ENCODE peak calls at places on chromosomes 2 and 18, in six cellular contexts. G is foreskin fibroblast; C is NCI-H187; F is MM.1S; U is activated CD4-positive, alpha-beta T cell treated with anti-CD3 and anti-CD28 coated beads, Interleukin-2, amount 50 U/mL, for 1 hour; M is HTR-8/SVneo. T is an unnamed sample.

GRCh38 chr2:240905176-240905781 is 857 bp upstream of the CROCC2 start:
- DNase-seq in G (no peak), C (no peak), F (no peak), U (no peak), M (no peak), T (no peak)

GRCh38 chr2:174951746-174952145 is 53.4 kb downstream of the CHN1 start:
- DNase-seq in G (peak; percentile 81), C (no peak), F (no peak), U (no peak), M (peak; percentile 28), T (no peak)

GRCh38 chr18:9987931-9988330 is 74.1 kb downstream of the VAPA start:
- DNase-seq in G (no peak), C (no peak), F (no peak), U (no peak), M (no peak), T (no peak)

GRCh38 chr2:232362174-232362913 is 16.2 kb upstream of the ALPP start:
- DNase-seq in G (no peak), C (no peak), F (peak; percentile 89), U (no peak), M (no peak), T (no peak)

GRCh38 chr2:99867690-99868089 is 274.7 kb downstream of the AFF3 start:
- DNase-seq in G (peak; percentile 67), C (no peak), F (no peak), U (no peak), M (peak; percentile 63), T (no peak)

GRCh38 chr2:60958800-60959199 is 58.7 kb upstream of the PEX13 start:
- DNase-seq in G (peak; percentile 72), C (no peak), F (no peak), U (no peak), M (no peak), T (no peak)

GRCh38 chr18:71223487-71223886 is 934.6 kb downstream of the SOCS6 start:
- DNase-seq in G (peak; percentile 1), C (no peak), F (no peak), U (no peak), M (no peak), T (no peak)

GRCh38 chr2:26034597-26035067 is 748 bp downstream of the RAB10 start:
- DNase-seq in G (no peak), C (no peak), F (no peak), U (peak; percentile 22), M (no peak), T (peak; percentile 53)

GRCh38 chr2:147352294-147352693 is 492.5 kb upstream of the ACVR2A start:
- DNase-seq in G (no peak), C (peak; percentile 42), F (peak; percentile 90), U (no peak), M (no peak), T (no peak)

GRCh38 chr2:128069769-128070168 is 21.2 kb upstream of the UGGT1 start:
- DNase-seq in G (peak; percentile 36), C (no peak), F (no peak), U (no peak), M (no peak), T (no peak)

GRCh38 chr2:146041291-146041868 is 1521.5 kb upstream of the ZEB2 start:
- DNase-seq in G (no peak), C (no peak), F (no peak), U (no peak), M (no peak), T (no peak)

GRCh38 chr2:141438536-141438935 is 692.3 kb downstream of the LRP1B start:
- DNase-seq in G (peak; percentile 43), C (no peak), F (no peak), U (no peak), M (no peak), T (no peak)

GRCh38 chr18:42028232-42028832 is 73.3 kb downstream of the PIK3C3 start:
- DNase-seq in G (peak; percentile 68), C (no peak), F (no peak), U (peak; percentile 15), M (peak; percentile 17), T (no peak)

GRCh38 chr2:233346374-233346773 is 7.9 kb upstream of the DGKD start:
- DNase-seq in G (no peak), C (no peak), F (no peak), U (no peak), M (no peak), T (peak; percentile 23)

GRCh38 chr2:30514134-30514860 is 67.3 kb downstream of the LCLAT1 start:
- DNase-seq in G (peak; percentile 87), C (no peak), F (no peak), U (no peak), M (peak; percentile 12), T (no peak)

GRCh38 chr2:128322651-128323491 is 4.2 kb upstream of the HS6ST1 start:
- DNase-seq in G (no peak), C (no peak), F (no peak), U (no peak), M (no peak), T (no peak)

GRCh38 chr2:41836944-41837343 is 210.9 kb upstream of the PKDCC start:
- DNase-seq in G (peak; percentile 63), C (no peak), F (peak; percentile 52), U (peak; percentile 27), M (peak; percentile 28), T (no peak)

GRCh38 chr18:50644807-50645206 is 84.9 kb downstream of the MAPK4 start:
- DNase-seq in G (no peak), C (no peak), F (no peak), U (no peak), M (peak; percentile 2), T (no peak)

GRCh38 chr2:224586127-224586702 is 1.1 kb upstream of the CUL3 start:
- DNase-seq in G (no peak), C (no peak), F (peak; percentile 25), U (no peak), M (no peak), T (no peak)

GRCh38 chr2:242030226-242030575 is 160.7 kb downstream of the RTP5 start:
- DNase-seq in G (no peak), C (no peak), F (no peak), U (no peak), M (no peak), T (no peak)

GRCh38 chr2:64996914-64997313 is 7.7 kb downstream of the SLC1A4 start:
- DNase-seq in G (no peak), C (peak; percentile 74), F (no peak), U (no peak), M (no peak), T (no peak)

GRCh38 chr2:230124792-230125452 is 56.2 kb upstream of the SLC16A14 start:
- DNase-seq in G (no peak), C (no peak), F (no peak), U (no peak), M (peak; percentile 18), T (no peak)

GRCh38 chr2:102664439-102665042 is 45.2 kb downstream of the SLC9A2 start:
- DNase-seq in G (peak; percentile 1), C (no peak), F (no peak), U (no peak), M (no peak), T (no peak)

GRCh38 chr18:62939433-62939832 is 224.1 kb downstream of the PHLPP1 start:
- DNase-seq in G (no peak), C (no peak), F (no peak), U (no peak), M (no peak), T (no peak)

GRCh38 chr2:143807677-143808076 is 678.5 kb downstream of the ARHGAP15 start:
- DNase-seq in G (peak; percentile 34), C (no peak), F (no peak), U (no peak), M (no peak), T (no peak)

GRCh38 chr2:58133395-58133794 is 86.8 kb downstream of the VRK2 start:
- DNase-seq in G (peak; percentile 63), C (no peak), F (no peak), U (no peak), M (no peak), T (no peak)